ENCODE peak calls at places on chromosomes 1 and 21, in four cellular contexts. X, E, Q and P are unnamed samples.

GRCh38 chr1:116219651-116220434 is 108.6 kb downstream of the MAB21L3 start:
- DNase-seq in X (no peak), E (no peak), Q (no peak), P (no peak)

GRCh38 chr21:36841866-36842265 is 124.6 kb downstream of the HLCS start:
- DNase-seq in X (no peak), E (no peak), Q (no peak), P (no peak)

GRCh38 chr1:31102501-31102950 is 37.0 kb upstream of the PUM1 start:
- DNase-seq in X (no peak), E (no peak), Q (no peak), P (no peak)

GRCh38 chr1:113438505-113439271 is 48.4 kb downstream of the MAGI3 start:
- DNase-seq in Q (no peak), X (no peak), E (no peak), P (no peak)

GRCh38 chr1:232978827-232979226 is 28.4 kb downstream of the NTPCR start:
- DNase-seq in X (no peak), Q (no peak), E (no peak), P (no peak)

GRCh38 chr1:51768971-51769601 is 109.4 kb downstream of the NRDC start:
- DNase-seq in E (no peak), Q (peak), X (no peak), P (peak)

GRCh38 chr1:226635456-226635941 is 86.9 kb downstream of the STUM start:
- DNase-seq in Q (no peak), E (peak), X (no peak), P (no peak)

GRCh38 chr1:77347646-77348045 is 65.8 kb downstream of the AK5 start:
- DNase-seq in E (no peak), Q (peak), X (no peak), P (no peak)

GRCh38 chr1:215421772-215422171 is 145.3 kb upstream of the KCTD3 start:
- DNase-seq in Q (no peak), E (no peak), X (no peak), P (no peak)

GRCh38 chr1:203147376-203147775 is 19.9 kb downstream of the ADORA1 start:
- DNase-seq in Q (no peak), E (no peak), X (no peak), P (no peak)

GRCh38 chr1:150708595-150708994 is 11.6 kb upstream of the GOLPH3L start:
- DNase-seq in E (no peak), Q (no peak), X (no peak), P (no peak)

GRCh38 chr1:103180660-103181059 is 72.3 kb upstream of the COL11A1 start:
- DNase-seq in X (no peak), E (no peak), Q (no peak), P (no peak)